ENCODE peak calls at places on chromosomes 5 and 9, in five cellular contexts. One of them, this sample, is unnamed.

GRCh38 chr5:53376853-53377252 is 103.6 kb upstream of the FST start:
- DNase-seq in activated effector memory CD4-positive, alpha-beta T cell treated with Interleukin-2 at 50 U/mL for 16 hours: no peak
- DNase-seq in heart left ventricle: no peak
- DNase-seq in NCI-H1694 treated with DMSO at 0.1 percent for 48 hours: no peak
- DNase-seq in A549: no peak
- DNase-seq in this sample: no peak

GRCh38 chr9:90880669-90881068 is 79.0 kb downstream of the SYK start:
- DNase-seq in activated effector memory CD4-positive, alpha-beta T cell treated with Interleukin-2 at 50 U/mL for 16 hours: no peak
- DNase-seq in A549: no peak
- DNase-seq in heart left ventricle: no peak
- DNase-seq in NCI-H1694 treated with DMSO at 0.1 percent for 48 hours: no peak
- DNase-seq in this sample: no peak

GRCh38 chr9:124270504-124271335 is 13.0 kb downstream of the NEK6 start:
- DNase-seq in A549: no peak
- DNase-seq in activated effector memory CD4-positive, alpha-beta T cell treated with Interleukin-2 at 50 U/mL for 16 hours: no peak
- DNase-seq in heart left ventricle: no peak
- DNase-seq in NCI-H1694 treated with DMSO at 0.1 percent for 48 hours: no peak
- DNase-seq in this sample: no peak

GRCh38 chr9:136762221-136762691 is 2.1 kb downstream of the LCN15 start:
- DNase-seq in heart left ventricle: no peak
- DNase-seq in activated effector memory CD4-positive, alpha-beta T cell treated with Interleukin-2 at 50 U/mL for 16 hours: no peak
- DNase-seq in A549: no peak
- DNase-seq in NCI-H1694 treated with DMSO at 0.1 percent for 48 hours: no peak
- DNase-seq in this sample: no peak

GRCh38 chr5:11619339-11620028 is 284.8 kb downstream of the CTNND2 start:
- DNase-seq in activated effector memory CD4-positive, alpha-beta T cell treated with Interleukin-2 at 50 U/mL for 16 hours: no peak
- DNase-seq in heart left ventricle: no peak
- DNase-seq in A549: peak; percentile 33
- DNase-seq in NCI-H1694 treated with DMSO at 0.1 percent for 48 hours: peak; percentile 63
- DNase-seq in this sample: no peak

GRCh38 chr5:179870952-179871351 is 12.3 kb upstream of the MRNIP start:
- DNase-seq in heart left ventricle: no peak
- DNase-seq in A549: no peak
- DNase-seq in activated effector memory CD4-positive, alpha-beta T cell treated with Interleukin-2 at 50 U/mL for 16 hours: no peak
- DNase-seq in NCI-H1694 treated with DMSO at 0.1 percent for 48 hours: no peak
- DNase-seq in this sample: no peak

GRCh38 chr5:127820910-127821553 is 117.8 kb downstream of the CCDC192 start:
- DNase-seq in heart left ventricle: no peak
- DNase-seq in A549: peak; percentile 82
- DNase-seq in activated effector memory CD4-positive, alpha-beta T cell treated with Interleukin-2 at 50 U/mL for 16 hours: no peak
- DNase-seq in NCI-H1694 treated with DMSO at 0.1 percent for 48 hours: no peak
- DNase-seq in this sample: no peak

GRCh38 chr9:37408933-37409710 is 13.4 kb upstream of the GRHPR start:
- DNase-seq in activated effector memory CD4-positive, alpha-beta T cell treated with Interleukin-2 at 50 U/mL for 16 hours: peak; percentile 61
- DNase-seq in heart left ventricle: no peak
- DNase-seq in NCI-H1694 treated with DMSO at 0.1 percent for 48 hours: no peak
- DNase-seq in A549: no peak
- DNase-seq in this sample: peak; percentile 85

GRCh38 chr5:118611332-118611945 is 376.9 kb downstream of the DTWD2 start:
- DNase-seq in activated effector memory CD4-positive, alpha-beta T cell treated with Interleukin-2 at 50 U/mL for 16 hours: no peak
- DNase-seq in NCI-H1694 treated with DMSO at 0.1 percent for 48 hours: no peak
- DNase-seq in A549: peak; percentile 19
- DNase-seq in heart left ventricle: no peak
- DNase-seq in this sample: no peak

GRCh38 chr5:56900858-56901578 is 8.4 kb upstream of the SETD9 start:
- DNase-seq in NCI-H1694 treated with DMSO at 0.1 percent for 48 hours: peak; percentile 11
- DNase-seq in heart left ventricle: no peak
- DNase-seq in A549: peak; percentile 47
- DNase-seq in activated effector memory CD4-positive, alpha-beta T cell treated with Interleukin-2 at 50 U/mL for 16 hours: peak; percentile 5
- DNase-seq in this sample: no peak

GRCh38 chr5:6480133-6481051 is 31.7 kb downstream of the UBE2QL1 start:
- DNase-seq in A549: no peak
- DNase-seq in heart left ventricle: no peak
- DNase-seq in activated effector memory CD4-positive, alpha-beta T cell treated with Interleukin-2 at 50 U/mL for 16 hours: no peak
- DNase-seq in NCI-H1694 treated with DMSO at 0.1 percent for 48 hours: no peak
- DNase-seq in this sample: no peak

GRCh38 chr5:115439639-115440038 is 104.9 kb downstream of the FEM1C start:
- DNase-seq in heart left ventricle: no peak
- DNase-seq in NCI-H1694 treated with DMSO at 0.1 percent for 48 hours: no peak
- DNase-seq in A549: no peak
- DNase-seq in activated effector memory CD4-positive, alpha-beta T cell treated with Interleukin-2 at 50 U/mL for 16 hours: no peak
- DNase-seq in this sample: no peak

This sample was measured in activated B cell treated with CpG ODN at 0.5 μM for 24 hours.